ENCODE peak calls at places on chromosomes 3 and 15, in eight cellular contexts. O, U, N, T, X, S, Z and J are unnamed samples.

GRCh38 chr3:190644766-190645165 is 130.9 kb downstream of the IL1RAP start:
- DNase-seq in O (no peak), U (no peak), N (no peak), T (peak), X (no peak), S (no peak), Z (no peak), J (no peak)

GRCh38 chr3:129690406-129690805 is 83.9 kb upstream of the PLXND1 start:
- DNase-seq in O (peak), U (peak), N (peak), T (peak), X (peak), S (peak), Z (peak), J (no peak)

GRCh38 chr15:25682349-25682748 is 180.8 kb downstream of the ATP10A start:
- DNase-seq in O (no peak), U (no peak), N (no peak), T (no peak), X (no peak), S (no peak), Z (peak), J (no peak)

GRCh38 chr15:101013151-101013550 is 94.0 kb downstream of the LRRK1 start:
- DNase-seq in O (no peak), U (no peak), N (no peak), T (no peak), X (no peak), S (peak), Z (no peak), J (no peak)

GRCh38 chr3:99319450-99319849 is 318.9 kb upstream of the COL8A1 start:
- DNase-seq in O (no peak), U (peak), N (no peak), T (no peak), X (peak), S (no peak), Z (no peak), J (no peak)

GRCh38 chr3:107740992-107741896 is 218.5 kb downstream of the BBX start:
- DNase-seq in O (no peak), U (peak), N (peak), T (peak), X (peak), S (no peak), Z (peak), J (no peak)

GRCh38 chr3:73611176-73611575 is 13.6 kb downstream of the PDZRN3 start:
- DNase-seq in O (no peak), U (no peak), N (no peak), T (no peak), X (peak), S (no peak), Z (no peak), J (no peak)

GRCh38 chr15:80526556-80527340 is 122.6 kb downstream of the ARNT2 start:
- DNase-seq in O (no peak), U (no peak), N (no peak), T (peak), X (peak), S (peak), Z (no peak), J (no peak)